ENCODE peak calls at places on chromosomes 12 and 14, in ten cellular contexts. B is endothelial cell of umbilical vein, L is H9, E is PC-3, J is mucosa of descending colon, H is upper lobe of left lung, Y is neural progenitor cell, A is progenitor cell of endocrine pancreas, N is fibroblast of pulmonary artery, O is OCI-LY7. M is an unnamed sample.

GRCh38 chr12:15597125-15597830 is 191.9 kb downstream of the EPS8 start:
- DNase-seq in L (no peak), A (no peak), E (no peak), N (no peak), J (no peak), H (no peak), B (no peak), Y (no peak), O (no peak), M (no peak)

GRCh38 chr14:20934148-20934762 is 21.0 kb upstream of the RNASE2 start:
- DNase-seq in L (peak; percentile 85), B (peak; percentile 5), H (peak; percentile 91), N (peak; percentile 14), J (peak; percentile 18), E (peak; percentile 9), A (peak; percentile 47), Y (peak; percentile 83), O (peak; percentile 44), M (no peak)

GRCh38 chr12:99916555-99916954 is 68.2 kb downstream of the ANKS1B start:
- DNase-seq in A (no peak), O (no peak), N (no peak), Y (no peak), E (peak; percentile 69), J (no peak), L (no peak), B (no peak), H (no peak), M (no peak)

GRCh38 chr12:107574691-107575090 is 110.9 kb upstream of the PWP1 start:
- DNase-seq in B (no peak), N (no peak), L (no peak), E (no peak), O (no peak), H (no peak), J (no peak), Y (no peak), A (no peak), M (no peak)

GRCh38 chr14:87667661-87668060 is 325.3 kb downstream of the GALC start:
- DNase-seq in E (no peak), A (no peak), N (no peak), L (no peak), J (no peak), O (no peak), B (no peak), Y (no peak), H (no peak), M (no peak)

GRCh38 chr14:86311151-86311550 is 781.2 kb downstream of the FLRT2 start:
- DNase-seq in B (no peak), A (no peak), E (no peak), H (no peak), O (no peak), Y (no peak), J (no peak), L (no peak), N (no peak), M (no peak)

GRCh38 chr12:56634242-56634836 is 4.2 kb upstream of the BAZ2A start:
- DNase-seq in B (peak; percentile 23), O (peak; percentile 46), N (no peak), L (peak; percentile 95), H (peak; percentile 60), Y (peak; percentile 77), J (peak; percentile 74), A (peak; percentile 59), E (peak; percentile 65), M (no peak)

GRCh38 chr12:124442772-124443445 is 124.5 kb downstream of the NCOR2 start:
- DNase-seq in L (no peak), B (no peak), E (no peak), A (no peak), H (peak; percentile 60), Y (no peak), N (peak; percentile 88), O (no peak), J (no peak), M (no peak)

GRCh38 chr12:15830538-15830937 is 41.4 kb upstream of the EPS8 start:
- DNase-seq in J (no peak), B (no peak), H (no peak), E (no peak), L (no peak), O (no peak), N (peak; percentile 67), A (no peak), Y (no peak), M (no peak)

GRCh38 chr12:12973019-12973418 is 21.0 kb upstream of the GPRC5D start:
- DNase-seq in A (no peak), Y (no peak), E (no peak), H (no peak), N (no peak), J (no peak), L (no peak), O (no peak), B (no peak), M (no peak)

GRCh38 chr12:102023343-102023930 is 38.4 kb downstream of the WASHC3 start:
- DNase-seq in N (peak; percentile 52), E (no peak), Y (no peak), A (no peak), J (no peak), B (no peak), H (no peak), O (no peak), L (no peak), M (no peak)

GRCh38 chr12:102024765-102025164 is 37.0 kb downstream of the WASHC3 start:
- DNase-seq in J (no peak), H (no peak), A (no peak), B (peak; percentile 29), N (peak; percentile 42), E (no peak), O (no peak), Y (no peak), L (no peak), M (no peak)

GRCh38 chr12:102029148-102029547 is 32.6 kb downstream of the WASHC3 start:
- DNase-seq in H (no peak), A (no peak), L (no peak), Y (no peak), N (no peak), J (no peak), O (no peak), B (no peak), E (no peak), M (no peak)

GRCh38 chr12:102022286-102022685 is 39.5 kb downstream of the WASHC3 start:
- DNase-seq in E (no peak), N (no peak), H (no peak), J (no peak), Y (no peak), O (no peak), B (no peak), L (no peak), A (no peak), M (no peak)

GRCh38 chr12:102026728-102027127 is 35.1 kb downstream of the WASHC3 start:
- DNase-seq in N (no peak), B (no peak), J (no peak), A (no peak), Y (peak; percentile 11), H (no peak), L (no peak), O (peak; percentile 8), E (no peak), M (no peak)
- TF ChIP-seq CTCF in N (no peak), B (no peak), J (no peak), A (peak; percentile 11), Y (peak; percentile 35), H (no peak), L (peak; percentile 52), O (peak; percentile 48), E (no peak), M (peak; percentile 52)

GRCh38 chr12:112635036-112635435 is 156.5 kb upstream of the RPH3A start:
- DNase-seq in N (no peak), H (no peak), O (no peak), J (no peak), E (no peak), A (no peak), L (no peak), Y (no peak), B (no peak), M (no peak)

DNA sequence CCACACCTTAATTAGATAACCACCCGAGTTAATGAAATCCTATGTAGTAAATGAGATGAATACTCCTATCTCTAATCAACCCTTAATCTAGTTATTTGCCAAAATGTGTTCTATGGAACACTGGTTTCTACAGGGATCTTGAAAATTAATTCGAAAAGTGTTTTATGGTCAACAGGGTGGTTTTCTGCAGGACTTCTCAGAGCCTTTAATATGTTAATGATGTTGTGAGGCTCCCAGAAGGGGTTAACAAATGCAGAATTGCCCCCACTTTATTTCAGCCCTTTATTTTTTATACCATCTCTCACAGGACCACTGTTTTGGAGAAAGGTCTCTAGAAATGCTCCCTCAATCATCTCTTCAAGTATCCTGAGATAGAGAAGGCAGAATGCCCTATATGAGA is 153.1 kb upstream of the RPH3A start:
- DNase-seq in J (no peak), E (no peak), B (no peak), N (no peak), L (no peak), A (no peak), Y (no peak), H (no peak), O (no peak), M (no peak)
- TF ChIP-seq CTCF in J (no peak), E (no peak), B (no peak), N (no peak), L (no peak), A (no peak), Y (no peak), H (no peak), O (no peak), M (no peak)

GRCh38 chr12:130765186-130765659 is 49.1 kb upstream of the RIMBP2 start:
- DNase-seq in B (peak; percentile 8), A (no peak), N (peak; percentile 24), O (peak; percentile 48), H (no peak), Y (no peak), L (no peak), J (no peak), E (peak; percentile 34), M (no peak)
- TF ChIP-seq CTCF in B (no peak), A (no peak), N (no peak), O (no peak), H (no peak), Y (no peak), L (no peak), J (no peak), E (no peak), M (no peak)

GRCh38 chr12:22665476-22665875 is 40.5 kb downstream of the ETNK1 start:
- DNase-seq in N (no peak), O (no peak), Y (no peak), B (no peak), E (no peak), A (no peak), J (no peak), L (no peak), H (no peak), M (no peak)

GRCh38 chr12:22667122-22667521 is 42.2 kb downstream of the ETNK1 start:
- DNase-seq in B (no peak), Y (no peak), H (no peak), O (no peak), E (no peak), L (no peak), A (no peak), N (no peak), J (no peak), M (no peak)

GRCh38 chr12:22672951-22673350 is 48.0 kb downstream of the ETNK1 start:
- DNase-seq in A (no peak), N (peak; percentile 48), B (no peak), L (no peak), Y (no peak), E (peak; percentile 51), J (no peak), O (no peak), H (no peak), M (no peak)

GRCh38 chr12:22668441-22668840 is 43.5 kb downstream of the ETNK1 start:
- DNase-seq in Y (no peak), H (peak; percentile 9), B (no peak), L (no peak), O (no peak), J (no peak), N (no peak), E (no peak), A (no peak), M (no peak)

GRCh38 chr12:22670762-22671161 is 45.8 kb downstream of the ETNK1 start:
- DNase-seq in B (peak; percentile 29), O (peak; percentile 4), J (no peak), H (no peak), Y (no peak), L (no peak), E (no peak), A (no peak), N (peak; percentile 46), M (no peak)
- TF ChIP-seq CTCF in B (no peak), O (peak; percentile 74), J (no peak), H (no peak), Y (peak; percentile 11), L (peak; percentile 51), E (peak; percentile 61), A (peak; percentile 46), N (peak; percentile 37), M (peak; percentile 50)